ENCODE peak calls at places on chromosomes 5 and 9, in eight cellular contexts. One of them, this sample, is unnamed.

GRCh38 chr9:110623462-110624025 is 44.0 kb upstream of the SVEP1 start:
- DNase-seq in dorsolateral prefrontal cortex: no peak
- DNase-seq in type B pancreatic cell: no peak
- DNase-seq in NAMALWA: peak; percentile 67
- DNase-seq in SHP77: peak; percentile 66
- DNase-seq in ELF-1: peak; percentile 17
- DNase-seq in activated CD4-positive, alpha-beta T cell treated with anti-CD3 and anti-CD28 coated beads, Interleukin-2, amount 50 U/mL, for 48 hours: no peak
- DNase-seq in uterus: peak; percentile 36
- DNase-seq in this sample: peak; percentile 40

GRCh38 chr5:127969651-127970050 is 113.9 kb upstream of the SLC12A2 start:
- DNase-seq in dorsolateral prefrontal cortex: no peak
- DNase-seq in type B pancreatic cell: no peak
- DNase-seq in NAMALWA: no peak
- DNase-seq in SHP77: no peak
- DNase-seq in ELF-1: no peak
- DNase-seq in activated CD4-positive, alpha-beta T cell treated with anti-CD3 and anti-CD28 coated beads, Interleukin-2, amount 50 U/mL, for 48 hours: no peak
- DNase-seq in uterus: no peak
- DNase-seq in this sample: no peak

GRCh38 chr5:172890659-172891058 is 56.6 kb downstream of the ERGIC1 start:
- DNase-seq in dorsolateral prefrontal cortex: no peak
- DNase-seq in type B pancreatic cell: no peak
- DNase-seq in NAMALWA: no peak
- DNase-seq in SHP77: no peak
- DNase-seq in ELF-1: no peak
- DNase-seq in activated CD4-positive, alpha-beta T cell treated with anti-CD3 and anti-CD28 coated beads, Interleukin-2, amount 50 U/mL, for 48 hours: no peak
- DNase-seq in uterus: no peak
- DNase-seq in this sample: no peak

GRCh38 chr5:157273131-157273556 is 7.2 kb downstream of the CYFIP2 start:
- DNase-seq in dorsolateral prefrontal cortex: no peak
- DNase-seq in type B pancreatic cell: no peak
- DNase-seq in NAMALWA: peak; percentile 88
- DNase-seq in SHP77: no peak
- DNase-seq in ELF-1: no peak
- DNase-seq in activated CD4-positive, alpha-beta T cell treated with anti-CD3 and anti-CD28 coated beads, Interleukin-2, amount 50 U/mL, for 48 hours: no peak
- DNase-seq in uterus: no peak
- DNase-seq in this sample: peak; percentile 69

GRCh38 chr9:385818-386398 is 171.2 kb downstream of the DOCK8 start:
- DNase-seq in dorsolateral prefrontal cortex: no peak
- DNase-seq in type B pancreatic cell: no peak
- DNase-seq in NAMALWA: peak; percentile 79
- DNase-seq in SHP77: peak; percentile 7
- DNase-seq in ELF-1: peak; percentile 78
- DNase-seq in activated CD4-positive, alpha-beta T cell treated with anti-CD3 and anti-CD28 coated beads, Interleukin-2, amount 50 U/mL, for 48 hours: peak; percentile 20
- DNase-seq in uterus: peak; percentile 44
- DNase-seq in this sample: no peak

GRCh38 chr5:180612683-180613082 is 21.4 kb upstream of the SCGB3A1 start:
- DNase-seq in dorsolateral prefrontal cortex: no peak
- DNase-seq in type B pancreatic cell: no peak
- DNase-seq in NAMALWA: no peak
- DNase-seq in SHP77: no peak
- DNase-seq in ELF-1: no peak
- DNase-seq in activated CD4-positive, alpha-beta T cell treated with anti-CD3 and anti-CD28 coated beads, Interleukin-2, amount 50 U/mL, for 48 hours: no peak
- DNase-seq in uterus: no peak
- DNase-seq in this sample: no peak

GRCh38 chr5:91109634-91110033 is 273.5 kb downstream of the ARRDC3 start:
- DNase-seq in dorsolateral prefrontal cortex: no peak
- DNase-seq in type B pancreatic cell: no peak
- DNase-seq in NAMALWA: no peak
- DNase-seq in SHP77: no peak
- DNase-seq in ELF-1: no peak
- DNase-seq in activated CD4-positive, alpha-beta T cell treated with anti-CD3 and anti-CD28 coated beads, Interleukin-2, amount 50 U/mL, for 48 hours: no peak
- DNase-seq in uterus: no peak
- DNase-seq in this sample: no peak

GRCh38 chr5:147487031-147487750 is 22.7 kb downstream of the DPYSL3 start:
- DNase-seq in dorsolateral prefrontal cortex: no peak
- DNase-seq in type B pancreatic cell: no peak
- DNase-seq in NAMALWA: no peak
- DNase-seq in SHP77: no peak
- DNase-seq in ELF-1: no peak
- DNase-seq in activated CD4-positive, alpha-beta T cell treated with anti-CD3 and anti-CD28 coated beads, Interleukin-2, amount 50 U/mL, for 48 hours: no peak
- DNase-seq in uterus: no peak
- DNase-seq in this sample: no peak

GRCh38 chr5:134626369-134627014 is 6.1 kb downstream of the SAR1B start:
- DNase-seq in dorsolateral prefrontal cortex: no peak
- DNase-seq in type B pancreatic cell: no peak
- DNase-seq in NAMALWA: no peak
- DNase-seq in SHP77: no peak
- DNase-seq in ELF-1: no peak
- DNase-seq in activated CD4-positive, alpha-beta T cell treated with anti-CD3 and anti-CD28 coated beads, Interleukin-2, amount 50 U/mL, for 48 hours: no peak
- DNase-seq in uterus: no peak
- DNase-seq in this sample: no peak

GRCh38 chr5:65566505-65566904 is 3.4 kb downstream of the PPWD1 start:
- DNase-seq in dorsolateral prefrontal cortex: no peak
- DNase-seq in type B pancreatic cell: no peak
- DNase-seq in NAMALWA: no peak
- DNase-seq in SHP77: no peak
- DNase-seq in ELF-1: no peak
- DNase-seq in activated CD4-positive, alpha-beta T cell treated with anti-CD3 and anti-CD28 coated beads, Interleukin-2, amount 50 U/mL, for 48 hours: no peak
- DNase-seq in uterus: no peak
- DNase-seq in this sample: no peak

GRCh38 chr5:14258840-14259239 is 115.7 kb downstream of the TRIO start:
- DNase-seq in dorsolateral prefrontal cortex: no peak
- DNase-seq in type B pancreatic cell: no peak
- DNase-seq in NAMALWA: no peak
- DNase-seq in SHP77: no peak
- DNase-seq in ELF-1: peak; percentile 77
- DNase-seq in activated CD4-positive, alpha-beta T cell treated with anti-CD3 and anti-CD28 coated beads, Interleukin-2, amount 50 U/mL, for 48 hours: no peak
- DNase-seq in uterus: no peak
- DNase-seq in this sample: no peak

GRCh38 chr5:172792693-172793570 is 21.9 kb upstream of the DUSP1 start:
- DNase-seq in dorsolateral prefrontal cortex: no peak
- DNase-seq in type B pancreatic cell: no peak
- DNase-seq in NAMALWA: no peak
- DNase-seq in SHP77: no peak
- DNase-seq in ELF-1: peak; percentile 30
- DNase-seq in activated CD4-positive, alpha-beta T cell treated with anti-CD3 and anti-CD28 coated beads, Interleukin-2, amount 50 U/mL, for 48 hours: no peak
- DNase-seq in uterus: no peak
- DNase-seq in this sample: no peak

GRCh38 chr5:145999208-145999607 is 62.8 kb downstream of the SH3RF2 start:
- DNase-seq in dorsolateral prefrontal cortex: no peak
- DNase-seq in type B pancreatic cell: no peak
- DNase-seq in NAMALWA: no peak
- DNase-seq in SHP77: no peak
- DNase-seq in ELF-1: no peak
- DNase-seq in activated CD4-positive, alpha-beta T cell treated with anti-CD3 and anti-CD28 coated beads, Interleukin-2, amount 50 U/mL, for 48 hours: no peak
- DNase-seq in uterus: no peak
- DNase-seq in this sample: no peak

GRCh38 chr9:121321039-121321503 is 49.0 kb downstream of the STOM start:
- DNase-seq in dorsolateral prefrontal cortex: no peak
- DNase-seq in type B pancreatic cell: no peak
- DNase-seq in NAMALWA: no peak
- DNase-seq in SHP77: no peak
- DNase-seq in ELF-1: no peak
- DNase-seq in activated CD4-positive, alpha-beta T cell treated with anti-CD3 and anti-CD28 coated beads, Interleukin-2, amount 50 U/mL, for 48 hours: no peak
- DNase-seq in uterus: peak; percentile 16
- DNase-seq in this sample: peak; percentile 82

GRCh38 chr5:34736445-34737119 is 80.5 kb downstream of the RAI14 start:
- DNase-seq in dorsolateral prefrontal cortex: no peak
- DNase-seq in type B pancreatic cell: no peak
- DNase-seq in NAMALWA: no peak
- DNase-seq in SHP77: no peak
- DNase-seq in ELF-1: peak; percentile 60
- DNase-seq in activated CD4-positive, alpha-beta T cell treated with anti-CD3 and anti-CD28 coated beads, Interleukin-2, amount 50 U/mL, for 48 hours: no peak
- DNase-seq in uterus: no peak
- DNase-seq in this sample: no peak

GRCh38 chr5:122377023-122377422 is 65.0 kb downstream of the SNCAIP start:
- DNase-seq in dorsolateral prefrontal cortex: no peak
- DNase-seq in type B pancreatic cell: no peak
- DNase-seq in NAMALWA: no peak
- DNase-seq in SHP77: no peak
- DNase-seq in ELF-1: no peak
- DNase-seq in activated CD4-positive, alpha-beta T cell treated with anti-CD3 and anti-CD28 coated beads, Interleukin-2, amount 50 U/mL, for 48 hours: no peak
- DNase-seq in uterus: no peak
- DNase-seq in this sample: peak; percentile 79

GRCh38 chr9:87278971-87279731 is 218.5 kb upstream of the DAPK1 start:
- DNase-seq in dorsolateral prefrontal cortex: no peak
- DNase-seq in type B pancreatic cell: no peak
- DNase-seq in NAMALWA: no peak
- DNase-seq in SHP77: no peak
- DNase-seq in ELF-1: no peak
- DNase-seq in activated CD4-positive, alpha-beta T cell treated with anti-CD3 and anti-CD28 coated beads, Interleukin-2, amount 50 U/mL, for 48 hours: no peak
- DNase-seq in uterus: no peak
- DNase-seq in this sample: no peak

GRCh38 chr9:15696979-15697378 is 144.1 kb downstream of the CCDC171 start:
- DNase-seq in dorsolateral prefrontal cortex: no peak
- DNase-seq in type B pancreatic cell: no peak
- DNase-seq in NAMALWA: no peak
- DNase-seq in SHP77: no peak
- DNase-seq in ELF-1: no peak
- DNase-seq in activated CD4-positive, alpha-beta T cell treated with anti-CD3 and anti-CD28 coated beads, Interleukin-2, amount 50 U/mL, for 48 hours: no peak
- DNase-seq in uterus: no peak
- DNase-seq in this sample: no peak

GRCh38 chr5:179270581-179271300 is 74.5 kb downstream of the ADAMTS2 start:
- DNase-seq in dorsolateral prefrontal cortex: no peak
- DNase-seq in type B pancreatic cell: peak; percentile 65
- DNase-seq in NAMALWA: no peak
- DNase-seq in SHP77: no peak
- DNase-seq in ELF-1: no peak
- DNase-seq in activated CD4-positive, alpha-beta T cell treated with anti-CD3 and anti-CD28 coated beads, Interleukin-2, amount 50 U/mL, for 48 hours: no peak
- DNase-seq in uterus: peak; percentile 72
- DNase-seq in this sample: no peak

GRCh38 chr5:151239237-151239861 is 13.6 kb upstream of the GM2A start:
- DNase-seq in dorsolateral prefrontal cortex: peak; percentile 51
- DNase-seq in type B pancreatic cell: no peak
- DNase-seq in NAMALWA: peak; percentile 80
- DNase-seq in SHP77: no peak
- DNase-seq in ELF-1: peak; percentile 83
- DNase-seq in activated CD4-positive, alpha-beta T cell treated with anti-CD3 and anti-CD28 coated beads, Interleukin-2, amount 50 U/mL, for 48 hours: no peak
- DNase-seq in uterus: peak; percentile 87
- DNase-seq in this sample: peak; percentile 52

GRCh38 chr5:56588125-56588516 is 227.2 kb upstream of the MAP3K1 start:
- DNase-seq in dorsolateral prefrontal cortex: no peak
- DNase-seq in type B pancreatic cell: no peak
- DNase-seq in NAMALWA: no peak
- DNase-seq in SHP77: no peak
- DNase-seq in ELF-1: no peak
- DNase-seq in activated CD4-positive, alpha-beta T cell treated with anti-CD3 and anti-CD28 coated beads, Interleukin-2, amount 50 U/mL, for 48 hours: no peak
- DNase-seq in uterus: no peak
- DNase-seq in this sample: no peak

GRCh38 chr9:6567140-6567591 is 78.4 kb downstream of the GLDC start:
- DNase-seq in dorsolateral prefrontal cortex: peak; percentile 53
- DNase-seq in type B pancreatic cell: no peak
- DNase-seq in NAMALWA: no peak
- DNase-seq in SHP77: no peak
- DNase-seq in ELF-1: no peak
- DNase-seq in activated CD4-positive, alpha-beta T cell treated with anti-CD3 and anti-CD28 coated beads, Interleukin-2, amount 50 U/mL, for 48 hours: peak; percentile 44
- DNase-seq in uterus: no peak
- DNase-seq in this sample: peak; percentile 52

GRCh38 chr5:112684737-112685136 is 52.9 kb upstream of the APC start:
- DNase-seq in dorsolateral prefrontal cortex: no peak
- DNase-seq in type B pancreatic cell: no peak
- DNase-seq in NAMALWA: no peak
- DNase-seq in SHP77: no peak
- DNase-seq in ELF-1: no peak
- DNase-seq in activated CD4-positive, alpha-beta T cell treated with anti-CD3 and anti-CD28 coated beads, Interleukin-2, amount 50 U/mL, for 48 hours: no peak
- DNase-seq in uterus: no peak
- DNase-seq in this sample: no peak

GRCh38 chr9:89814340-89815040 is 209.7 kb downstream of the GADD45G start:
- DNase-seq in dorsolateral prefrontal cortex: peak; percentile 28
- DNase-seq in type B pancreatic cell: peak; percentile 65
- DNase-seq in NAMALWA: no peak
- DNase-seq in SHP77: peak; percentile 86
- DNase-seq in ELF-1: no peak
- DNase-seq in activated CD4-positive, alpha-beta T cell treated with anti-CD3 and anti-CD28 coated beads, Interleukin-2, amount 50 U/mL, for 48 hours: no peak
- DNase-seq in uterus: peak; percentile 17
- DNase-seq in this sample: peak; percentile 69

GRCh38 chr5:107478068-107478641 is 192.6 kb downstream of the EFNA5 start:
- DNase-seq in dorsolateral prefrontal cortex: no peak
- DNase-seq in type B pancreatic cell: no peak
- DNase-seq in NAMALWA: no peak
- DNase-seq in SHP77: no peak
- DNase-seq in ELF-1: no peak
- DNase-seq in activated CD4-positive, alpha-beta T cell treated with anti-CD3 and anti-CD28 coated beads, Interleukin-2, amount 50 U/mL, for 48 hours: no peak
- DNase-seq in uterus: no peak
- DNase-seq in this sample: no peak

GRCh38 chr5:43121565-43122484 is 1.1 kb downstream of the ZNF131 start:
- DNase-seq in dorsolateral prefrontal cortex: peak; percentile 6
- DNase-seq in type B pancreatic cell: no peak
- DNase-seq in NAMALWA: peak; percentile 54
- DNase-seq in SHP77: peak; percentile 83
- DNase-seq in ELF-1: no peak
- DNase-seq in activated CD4-positive, alpha-beta T cell treated with anti-CD3 and anti-CD28 coated beads, Interleukin-2, amount 50 U/mL, for 48 hours: peak; percentile 20
- DNase-seq in uterus: no peak
- DNase-seq in this sample: no peak

GRCh38 chr5:14676320-14676719 is 11.8 kb downstream of the OTULIN start:
- DNase-seq in dorsolateral prefrontal cortex: no peak
- DNase-seq in type B pancreatic cell: no peak
- DNase-seq in NAMALWA: no peak
- DNase-seq in SHP77: no peak
- DNase-seq in ELF-1: no peak
- DNase-seq in activated CD4-positive, alpha-beta T cell treated with anti-CD3 and anti-CD28 coated beads, Interleukin-2, amount 50 U/mL, for 48 hours: peak; percentile 30
- DNase-seq in uterus: no peak
- DNase-seq in this sample: peak; percentile 80

GRCh38 chr5:26121343-26121742 is 917.0 kb downstream of the CDH9 start:
- DNase-seq in dorsolateral prefrontal cortex: no peak
- DNase-seq in type B pancreatic cell: no peak
- DNase-seq in NAMALWA: peak; percentile 42
- DNase-seq in SHP77: peak; percentile 92
- DNase-seq in ELF-1: peak; percentile 1
- DNase-seq in activated CD4-positive, alpha-beta T cell treated with anti-CD3 and anti-CD28 coated beads, Interleukin-2, amount 50 U/mL, for 48 hours: no peak
- DNase-seq in uterus: no peak
- DNase-seq in this sample: no peak

GRCh38 chr9:61673664-61674381 is 484.0 kb downstream of the SPATA31A7 start:
- DNase-seq in dorsolateral prefrontal cortex: no peak
- DNase-seq in type B pancreatic cell: peak; percentile 50
- DNase-seq in NAMALWA: no peak
- DNase-seq in SHP77: no peak
- DNase-seq in ELF-1: no peak
- DNase-seq in activated CD4-positive, alpha-beta T cell treated with anti-CD3 and anti-CD28 coated beads, Interleukin-2, amount 50 U/mL, for 48 hours: no peak
- DNase-seq in uterus: no peak
- DNase-seq in this sample: no peak

GRCh38 chr9:33239922-33240321 is at the start of gene SPINK4:
- DNase-seq in dorsolateral prefrontal cortex: no peak
- DNase-seq in type B pancreatic cell: no peak
- DNase-seq in NAMALWA: no peak
- DNase-seq in SHP77: no peak
- DNase-seq in ELF-1: peak; percentile 22
- DNase-seq in activated CD4-positive, alpha-beta T cell treated with anti-CD3 and anti-CD28 coated beads, Interleukin-2, amount 50 U/mL, for 48 hours: no peak
- DNase-seq in uterus: no peak
- DNase-seq in this sample: no peak

GRCh38 chr5:141913560-141913959 is 10.1 kb upstream of the DELE1 start:
- DNase-seq in dorsolateral prefrontal cortex: peak; percentile 48
- DNase-seq in type B pancreatic cell: no peak
- DNase-seq in NAMALWA: no peak
- DNase-seq in SHP77: no peak
- DNase-seq in ELF-1: no peak
- DNase-seq in activated CD4-positive, alpha-beta T cell treated with anti-CD3 and anti-CD28 coated beads, Interleukin-2, amount 50 U/mL, for 48 hours: no peak
- DNase-seq in uterus: no peak
- DNase-seq in this sample: peak; percentile 17

This sample was measured in MV-4-11.